ENCODE peak calls at places on chromosome 1, in nine cellular contexts. O is A673, C is BJ, Z is fibroblast of lung, M is thoracic aorta, T is Calu3, X is tibial nerve, G is ecto neural progenitor cell, E is HEK293T. U is an unnamed sample.

GRCh38 chr1:174217248-174217647 is 57.9 kb downstream of the RABGAP1L start:
- DNase-seq in O (no peak), C (no peak), Z (peak), M (no peak), T (no peak), X (no peak), G (no peak), E (no peak), U (no peak)

GRCh38 chr1:156122519-156123355 is 8.2 kb downstream of the LMNA start:
- DNase-seq in O (no peak), C (peak), Z (peak), M (peak), T (peak), X (peak), G (no peak), E (no peak), U (peak)

GRCh38 chr1:152179566-152179965 is 20.5 kb upstream of the RPTN start:
- DNase-seq in O (no peak), C (no peak), Z (no peak), M (no peak), T (no peak), X (no peak), G (no peak), E (no peak), U (no peak)

GRCh38 chr1:209435654-209436566 is 147.6 kb upstream of the CAMK1G start:
- DNase-seq in O (peak), C (no peak), Z (peak), M (no peak), T (peak), X (peak), G (peak), E (peak), U (no peak)

GRCh38 chr1:22142315-22143064 is 407 bp downstream of the WNT4 start:
- DNase-seq in O (no peak), C (no peak), Z (peak), M (no peak), T (peak), X (no peak), G (peak), E (peak), U (peak)

GRCh38 chr1:38622197-38622596 is 237.4 kb downstream of the RRAGC start:
- DNase-seq in O (no peak), C (no peak), Z (no peak), M (no peak), T (no peak), X (no peak), G (no peak), E (no peak), U (no peak)

GRCh38 chr1:204894031-204894430 is 23.4 kb downstream of the NFASC start:
- DNase-seq in O (no peak), C (no peak), Z (peak), M (no peak), T (no peak), X (no peak), G (no peak), E (no peak), U (no peak)

GRCh38 chr1:9404541-9404940 is 111.8 kb downstream of the SPSB1 start:
- DNase-seq in O (no peak), C (no peak), Z (no peak), M (no peak), T (no peak), X (no peak), G (no peak), E (no peak), U (no peak)

GRCh38 chr1:157520386-157520935 is 31.9 kb downstream of the FCRL5 start:
- DNase-seq in O (no peak), C (no peak), Z (no peak), M (no peak), T (no peak), X (no peak), G (no peak), E (no peak), U (no peak)

GRCh38 chr1:206742702-206743383 is 27.7 kb upstream of the IL19 start:
- DNase-seq in O (no peak), C (no peak), Z (no peak), M (no peak), T (no peak), X (no peak), G (peak), E (no peak), U (no peak)

GRCh38 chr1:37307907-37308570 is 166.3 kb upstream of the ZC3H12A start:
- DNase-seq in O (no peak), C (no peak), Z (no peak), M (no peak), T (no peak), X (no peak), G (no peak), E (no peak), U (no peak)

U was measured in ovary.